ENCODE peak calls at places on chromosomes 5 and 9, in seven cellular contexts. O, C, L, G, N, H and P are unnamed samples. For H3K4me1, the result is how much of the 10 kb centered on the place peaks cover.

GRCh38 chr9:35763181-35763580 is 9.1 kb upstream of the MSMP start:
- DNase-seq in N (no peak), H (no peak), G (no peak), C (no peak), L (no peak), O (no peak), P (no peak)

GRCh38 chr5:159412284-159413046 is 82.2 kb upstream of the IL12B start:
- DNase-seq in C (no peak), H (peak), L (no peak), O (peak), N (no peak), G (no peak), P (peak)

GRCh38 chr5:6819521-6819920 is 106.3 kb downstream of the TENT4A start:
- DNase-seq in H (no peak), G (no peak), C (no peak), L (no peak), N (peak), O (no peak), P (no peak)

GRCh38 chr9:33290994-33291397 is 680 bp downstream of the NFX1 start:
- DNase-seq in N (no peak), C (no peak), L (no peak), O (no peak), H (peak), G (no peak), P (no peak)

GRCh38 chr9:110936719-110937452 is 101.4 kb downstream of the LPAR1 start:
- DNase-seq in G (no peak), O (no peak), L (no peak), N (no peak), H (no peak), C (no peak), P (no peak)

GRCh38 chr5:137565450-137565849 is 66.3 kb upstream of the SPOCK1 start:
- DNase-seq in O (no peak), N (no peak), L (no peak), H (no peak), G (no peak), C (no peak), P (no peak)

GRCh38 chr9:70746760-70747159 is 332.3 kb upstream of the KLF9 start:
- DNase-seq in G (no peak), O (no peak), H (peak), L (no peak), N (no peak), C (no peak), P (no peak)

GRCh38 chr5:77921369-77921768 is 145.2 kb upstream of the TBCA start:
- DNase-seq in L (no peak), O (no peak), H (no peak), C (no peak), N (no peak), G (no peak), P (no peak)

GRCh38 chr9:3848445-3849114 is 322.8 kb upstream of the RFX3 start:
- DNase-seq in H (peak), C (peak), L (no peak), G (no peak), N (no peak), O (no peak), P (no peak)

GRCh38 chr5:58322453-58322852 is 137.4 kb downstream of the PLK2 start:
- DNase-seq in L (no peak), O (no peak), G (no peak), N (no peak), C (no peak), H (no peak), P (no peak)

GRCh38 chr5:140591747-140592372 is 27.2 kb downstream of the SLC35A4 start:
- DNase-seq in C (no peak), G (no peak), L (no peak), O (no peak), H (peak), N (no peak), P (no peak)

GRCh38 chr5:27571681-27572080 is 533.3 kb upstream of the CDH9 start:
- DNase-seq in N (no peak), G (no peak), H (no peak), C (no peak), L (no peak), O (no peak), P (no peak)

GRCh38 chr5:65163698-65164097 is 318.0 kb downstream of the ADAMTS6 start:
- DNase-seq in G (no peak), H (no peak), O (no peak), N (no peak), C (no peak), L (no peak), P (no peak)

GRCh38 chr9:94623253-94623652 is 16.1 kb downstream of the FBP1 start:
- DNase-seq in L (no peak), O (no peak), N (no peak), G (peak), H (peak), C (no peak), P (peak)

GRCh38 chr9:70962761-70963445 is 158.5 kb downstream of the TRPM3 start:
- DNase-seq in N (no peak), H (no peak), C (peak), O (no peak), L (no peak), G (no peak), P (no peak)

GRCh38 chr5:14263700-14264099 is 120.6 kb downstream of the TRIO start:
- DNase-seq in H (no peak), O (no peak), L (no peak), N (no peak), G (no peak), C (no peak), P (no peak)

GRCh38 chr5:147544556-147544955 is 34.7 kb upstream of the DPYSL3 start:
- DNase-seq in G (no peak), L (no peak), N (no peak), H (no peak), O (no peak), C (no peak), P (no peak)

GRCh38 chr5:16744164-16744880 is 127.5 kb upstream of the RETREG1 start:
- DNase-seq in O (no peak), N (no peak), G (no peak), L (no peak), C (no peak), H (no peak), P (no peak)

GRCh38 chr5:109620651-109621050 is 69.1 kb upstream of the MAN2A1 start:
- DNase-seq in C (no peak), G (no peak), H (no peak), N (no peak), O (no peak), L (no peak), P (no peak)

GRCh38 chr5:71714911-71715310 is 4.2 kb upstream of the CARTPT start:
- DNase-seq in G (no peak), C (no peak), N (no peak), L (no peak), H (no peak), O (no peak), P (no peak)

GRCh38 chr5:125227333-125228075 is 481.1 kb upstream of the ZNF608 start:
- DNase-seq in G (no peak), O (no peak), L (no peak), C (no peak), N (no peak), H (peak), P (peak)

GRCh38 chr5:96336351-96336985 is 96.6 kb downstream of the PCSK1 start:
- DNase-seq in H (peak), O (peak), C (peak), G (no peak), L (no peak), N (no peak), P (peak)

GRCh38 chr9:107395126-107395525 is 94.4 kb downstream of the KLF4 start:
- DNase-seq in C (no peak), H (no peak), G (no peak), N (no peak), L (no peak), O (no peak), P (no peak)

GRCh38 chr9:78131969-78132687 is 100.5 kb upstream of the GNAQ start:
- DNase-seq in N (no peak), H (no peak), L (no peak), G (no peak), O (no peak), C (no peak), P (no peak)

GRCh38 chr5:137696481-137696880 is 39.4 kb downstream of the KLHL3 start:
- DNase-seq in L (no peak), O (no peak), C (no peak), N (no peak), H (no peak), G (no peak), P (no peak)

GRCh38 chr9:92729735-92730155 is 34.9 kb downstream of the BICD2 start:
- DNase-seq in C (no peak), G (no peak), N (no peak), O (no peak), L (peak), H (no peak), P (no peak)

GRCh38 chr9:81058776-81059175 is 630.6 kb downstream of the TLE1 start:
- DNase-seq in H (no peak), N (no peak), O (no peak), C (no peak), G (no peak), L (no peak), P (no peak)

GRCh38 chr5:106363578-106363977 is 1307.2 kb downstream of the EFNA5 start:
- DNase-seq in O (no peak), N (no peak), C (no peak), L (no peak), G (no peak), H (no peak), P (no peak)

GRCh38 chr9:92160786-92161185 is 45.6 kb upstream of the SPTLC1 start:
- DNase-seq in L (no peak), G (no peak), H (no peak), O (no peak), C (no peak), N (no peak), P (no peak)

GRCh38 chr9:85547574-85547973 is 194.2 kb downstream of the AGTPBP1 start:
- DNase-seq in O (no peak), C (no peak), H (no peak), G (no peak), L (no peak), N (no peak), P (no peak)

GRCh38 chr9:120942186-120943001 is 15.8 kb upstream of the TRAF1 start:
- DNase-seq in C (no peak), H (no peak), O (no peak), N (no peak), G (no peak), L (peak), P (no peak)
- H3K4me1 ChIP-seq in C (under half), H (under half), O (under half), N (half or more), G (under half), L (under half), P (under half)

GRCh38 chr9:136654820-136655219 is 7.9 kb upstream of the EGFL7 start:
- DNase-seq in C (no peak), N (no peak), O (no peak), G (no peak), L (no peak), H (no peak), P (no peak)
- H3K4me1 ChIP-seq in C (under half), N (under half), O (under half), G (half or more), L (under half), H (under half), P (under half)

GRCh38 chr9:123926986-123927385 is 2.9 kb downstream of the DENND1A start:
- DNase-seq in C (no peak), L (no peak), O (no peak), N (peak), H (no peak), G (no peak), P (no peak)
- H3K4me1 ChIP-seq in C (half or more), L (under half), O (under half), N (under half), H (under half), G (under half), P (under half)

GRCh38 chr9:114082017-114082735 is 4.1 kb upstream of the AMBP start:
- DNase-seq in H (peak), L (peak), G (peak), C (peak), O (peak), N (peak), P (peak)
- H3K4me1 ChIP-seq in H (under half), L (under half), G (under half), C (under half), O (under half), N (under half), P (under half)